ENCODE peak calls at places on chromosomes 16 and 17, in ten cellular contexts. A is retinal pigment epithelial cell; J is lower leg skin; C is foreskin fibroblast; Z is CD8-positive, alpha-beta T cell; X is IMR-90; Q is vagina; V is AG10803; S is cardiac fibroblast; H is effector memory CD4-positive, alpha-beta T cell. B is an unnamed sample.

GRCh38 chr17:54948380-54948779 is 20.1 kb downstream of the COX11 start:
- DNase-seq in Z (no peak), Q (no peak), H (no peak), C (peak), S (peak), J (no peak), V (peak), A (peak), X (peak), B (peak)

GRCh38 chr17:37769050-37769449 is 24.2 kb upstream of the HNF1B start:
- DNase-seq in X (no peak), Q (no peak), H (no peak), A (no peak), V (no peak), S (no peak), J (no peak), Z (no peak), C (no peak), B (no peak)

GRCh38 chr17:45789874-45790273 is 5.8 kb downstream of the CRHR1 start:
- DNase-seq in H (no peak), J (no peak), Z (no peak), V (no peak), Q (no peak), A (no peak), C (no peak), X (no peak), S (no peak), B (peak)

GRCh38 chr16:78106659-78107058 is 7.2 kb downstream of the WWOX start:
- DNase-seq in J (no peak), C (no peak), Z (no peak), V (no peak), H (no peak), X (no peak), Q (peak), A (no peak), S (no peak), B (no peak)

GRCh38 chr16:48950184-48950583 is 331.5 kb downstream of the CBLN1 start:
- DNase-seq in X (peak), S (no peak), C (no peak), Q (no peak), A (no peak), H (no peak), Z (no peak), V (peak), J (no peak), B (no peak)

GRCh38 chr16:20910781-20911321 is 10.3 kb downstream of the LYRM1 start:
- DNase-seq in J (no peak), H (no peak), V (peak), X (peak), S (peak), A (no peak), C (peak), Z (no peak), Q (no peak), B (no peak)

GRCh38 chr17:77319211-77320031 is 178.7 kb downstream of the SEC14L1 start:
- DNase-seq in H (peak), V (peak), X (peak), Z (peak), C (peak), J (peak), A (no peak), S (peak), Q (no peak), B (peak)

GRCh38 chr17:16439303-16439791 is 24.0 kb downstream of the TRPV2 start:
- DNase-seq in X (no peak), Z (peak), A (no peak), S (peak), C (no peak), V (peak), J (no peak), H (no peak), Q (no peak), B (no peak)

GRCh38 chr16:47230296-47230695 is 86.6 kb upstream of the NETO2 start:
- DNase-seq in J (no peak), H (no peak), V (no peak), A (no peak), S (no peak), Z (no peak), Q (no peak), C (no peak), X (no peak), B (peak)

GRCh38 chr16:3182608-3183444 is 5.2 kb upstream of the OR1F1 start:
- DNase-seq in S (peak), Q (no peak), V (peak), H (no peak), A (no peak), X (peak), C (no peak), Z (no peak), J (no peak), B (no peak)

GRCh38 chr16:83899272-83899897 is 470 bp downstream of the MLYCD start:
- DNase-seq in H (no peak), S (peak), V (peak), Z (peak), Q (no peak), J (no peak), A (no peak), C (peak), X (peak), B (peak)

GRCh38 chr17:61251939-61252865 is 147.4 kb upstream of the TBX2 start:
- DNase-seq in J (peak), C (peak), S (peak), V (peak), Z (peak), H (no peak), A (peak), X (peak), Q (no peak), B (peak)

GRCh38 chr17:48617515-48618365 is 2.6 kb upstream of the HOXB8 start:
- DNase-seq in S (no peak), J (no peak), A (no peak), Q (no peak), C (no peak), Z (no peak), V (no peak), H (no peak), X (no peak), B (no peak)

DNA sequence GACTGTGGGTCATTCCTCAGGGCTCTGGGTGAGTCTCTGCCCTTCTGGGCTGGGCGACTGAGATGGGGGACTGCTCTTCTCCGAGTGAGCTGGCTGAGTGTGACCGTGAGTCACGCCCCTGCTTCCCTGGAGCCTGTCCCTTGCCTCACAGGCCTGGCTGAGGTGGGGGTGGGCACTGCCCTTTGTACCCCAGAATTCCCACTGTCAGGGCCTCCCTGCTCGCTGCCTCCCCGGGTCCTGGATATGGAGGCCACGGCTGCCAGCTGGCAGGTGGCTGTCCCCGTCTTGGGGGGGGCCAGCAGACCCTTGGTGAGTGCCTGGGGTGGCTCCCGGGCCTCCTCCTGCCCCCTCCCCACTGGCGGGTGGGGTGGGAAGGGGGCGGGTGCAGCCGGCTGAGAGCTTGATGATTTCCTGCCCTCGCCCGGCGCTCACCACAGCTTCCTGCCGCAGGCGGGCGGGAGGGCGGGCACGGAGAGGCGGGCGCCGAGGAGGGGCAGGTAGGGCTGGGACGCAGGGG is at the start of gene LAT:
- DNase-seq in Q (no peak), A (no peak), J (no peak), S (no peak), C (no peak), Z (peak), X (no peak), H (peak), V (no peak), B (no peak)
- H3K4me3 ChIP-seq in Q (peak), A (no peak), J (no peak), S (no peak), C (no peak), Z (peak), X (no peak), H (peak), V (no peak), B (no peak)

DNA sequence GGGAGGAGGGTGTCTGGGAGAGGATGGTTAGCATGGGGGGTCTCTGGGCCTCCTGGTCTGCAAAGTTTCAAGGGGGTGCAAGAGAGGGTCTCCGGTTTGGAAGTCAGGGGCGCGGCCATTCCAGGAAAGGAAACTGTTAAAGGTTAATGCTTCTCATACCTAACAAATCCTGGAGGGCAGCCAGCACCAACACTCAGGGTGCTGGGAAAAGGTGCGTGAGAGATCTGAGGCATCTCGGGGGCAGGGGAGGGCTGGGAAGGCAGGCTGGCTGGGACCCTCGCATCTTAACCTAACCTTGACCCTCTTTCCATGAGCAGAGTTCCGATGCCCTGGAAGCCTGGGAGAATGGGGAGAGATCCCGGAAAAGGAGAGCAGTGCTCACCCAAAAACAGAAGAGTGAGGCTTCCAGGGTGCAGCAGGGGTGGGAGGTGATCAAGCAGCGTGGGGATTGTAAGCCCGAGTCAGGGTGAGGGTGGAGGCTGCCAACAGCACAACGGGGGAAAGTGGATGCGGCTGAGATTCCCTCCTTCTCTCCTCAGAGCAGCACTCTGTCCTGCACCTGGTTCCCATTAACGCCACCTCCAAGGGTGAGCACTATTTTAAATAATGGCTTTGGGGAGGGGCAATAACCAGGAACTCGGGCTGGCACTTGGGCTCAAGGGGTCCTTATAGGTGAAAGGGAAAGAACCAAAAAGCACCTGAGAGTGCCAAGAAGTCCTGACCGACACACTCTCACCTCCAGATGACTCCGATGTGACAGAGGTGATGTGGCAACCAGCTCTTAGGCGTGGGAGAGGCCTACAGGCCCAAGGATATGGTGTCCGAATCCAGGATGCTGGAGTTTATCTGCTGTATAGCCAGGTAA is 989 bp downstream of the TNFSF13 start:
- DNase-seq in S (no peak), Z (no peak), J (no peak), X (no peak), A (no peak), V (no peak), C (no peak), Q (no peak), H (no peak), B (no peak)
- H3K4me3 ChIP-seq in S (no peak), Z (no peak), J (peak), X (no peak), A (no peak), V (no peak), C (no peak), Q (peak), H (no peak), B (no peak)

GRCh38 chr17:80029235-80029974 is 6.3 kb downstream of the TBC1D16 start:
- DNase-seq in Q (no peak), X (peak), V (peak), C (peak), J (peak), A (no peak), Z (no peak), S (peak), H (no peak), B (peak)
- H3K4me3 ChIP-seq in Q (no peak), X (no peak), V (peak), C (peak), J (no peak), A (no peak), Z (no peak), S (no peak), H (no peak), B (no peak)

GRCh38 chr16:88514526-88514925 is 55.7 kb upstream of the ZC3H18 start:
- DNase-seq in Z (no peak), V (no peak), X (no peak), J (no peak), C (no peak), S (no peak), A (no peak), H (no peak), Q (no peak), B (no peak)

GRCh38 chr16:88519240-88519639 is 51.0 kb upstream of the ZC3H18 start:
- DNase-seq in A (no peak), H (no peak), Z (no peak), S (no peak), C (no peak), X (no peak), V (no peak), Q (no peak), J (no peak), B (no peak)

GRCh38 chr16:88515925-88516324 is 54.3 kb upstream of the ZC3H18 start:
- DNase-seq in V (no peak), S (no peak), A (no peak), J (no peak), C (no peak), Z (no peak), H (no peak), Q (no peak), X (no peak), B (no peak)

GRCh38 chr16:88515405-88515804 is 54.8 kb upstream of the ZC3H18 start:
- DNase-seq in Q (no peak), J (no peak), Z (no peak), V (no peak), C (no peak), S (no peak), A (no peak), X (no peak), H (no peak), B (no peak)

DNA sequence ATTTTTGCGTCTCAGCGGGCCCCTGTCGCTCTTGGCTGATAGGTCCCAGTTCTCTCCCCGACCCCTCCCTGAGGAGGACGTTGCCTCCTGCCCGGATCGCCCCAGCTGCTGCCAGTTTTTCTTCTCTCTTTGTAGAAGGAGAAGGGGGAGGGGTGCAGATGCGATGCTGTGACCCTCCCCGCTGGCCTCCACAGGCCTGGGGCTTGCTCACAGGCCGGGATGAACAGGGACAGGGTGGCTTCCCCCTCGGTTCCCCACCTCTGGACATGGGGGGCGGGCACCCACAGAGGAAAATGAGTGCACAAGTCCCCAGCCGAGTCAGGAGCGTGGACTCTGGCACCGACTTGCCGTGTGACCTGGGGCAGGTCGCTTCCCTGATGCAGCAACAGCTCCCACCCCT is 53.5 kb upstream of the ZC3H18 start:
- DNase-seq in H (no peak), X (no peak), V (no peak), J (no peak), Z (no peak), Q (no peak), A (no peak), C (no peak), S (no peak), B (no peak)
- H3K4me3 ChIP-seq in H (no peak), X (no peak), V (no peak), J (no peak), Z (no peak), Q (no peak), A (no peak), C (no peak), S (no peak), B (no peak)

B was measured in SJCRH30.